ENCODE peak calls at places on chromosomes 16 and 17, in five cellular contexts. One of them, this sample, is unnamed. For H3K36me3, the result is how much of the 10 kb centered on the place peaks cover.

GRCh38 chr16:56107944-56108583 is 83.2 kb upstream of the GNAO1 start:
- DNase-seq in CD4-positive, CD25-positive, alpha-beta regulatory T cell: no peak
- DNase-seq in pancreas: no peak
- DNase-seq in CD8-positive, alpha-beta memory T cell: no peak
- DNase-seq in testis: no peak
- DNase-seq in this sample: no peak

GRCh38 chr17:41551370-41551769 is 20.5 kb downstream of the KRT9 start:
- DNase-seq in CD8-positive, alpha-beta memory T cell: no peak
- DNase-seq in CD4-positive, CD25-positive, alpha-beta regulatory T cell: no peak
- DNase-seq in pancreas: no peak
- DNase-seq in testis: no peak
- DNase-seq in this sample: no peak

GRCh38 chr17:2122641-2123302 is 67.9 kb downstream of the HIC1 start:
- DNase-seq in testis: peak
- DNase-seq in CD8-positive, alpha-beta memory T cell: no peak
- DNase-seq in pancreas: peak
- DNase-seq in CD4-positive, CD25-positive, alpha-beta regulatory T cell: no peak
- DNase-seq in this sample: peak

GRCh38 chr16:27318399-27319256 is 4.9 kb downstream of the IL4R start:
- DNase-seq in testis: no peak
- DNase-seq in CD4-positive, CD25-positive, alpha-beta regulatory T cell: peak
- DNase-seq in pancreas: peak
- DNase-seq in CD8-positive, alpha-beta memory T cell: peak
- DNase-seq in this sample: peak

GRCh38 chr17:17559164-17559563 is 32.3 kb downstream of the PEMT start:
- DNase-seq in pancreas: no peak
- DNase-seq in testis: no peak
- DNase-seq in CD4-positive, CD25-positive, alpha-beta regulatory T cell: no peak
- DNase-seq in CD8-positive, alpha-beta memory T cell: no peak
- DNase-seq in this sample: no peak

GRCh38 chr17:49223517-49224197 is 6.9 kb downstream of the PHOSPHO1 start:
- DNase-seq in CD4-positive, CD25-positive, alpha-beta regulatory T cell: peak
- DNase-seq in CD8-positive, alpha-beta memory T cell: peak
- DNase-seq in pancreas: peak
- DNase-seq in testis: peak
- DNase-seq in this sample: peak

GRCh38 chr17:45170976-45171337 is 9.3 kb downstream of the HEXIM2 start:
- DNase-seq in CD4-positive, CD25-positive, alpha-beta regulatory T cell: no peak
- DNase-seq in pancreas: peak
- DNase-seq in CD8-positive, alpha-beta memory T cell: no peak
- DNase-seq in testis: no peak
- DNase-seq in this sample: peak

GRCh38 chr17:5800646-5801045 is 216.3 kb upstream of the NLRP1 start:
- DNase-seq in CD8-positive, alpha-beta memory T cell: no peak
- DNase-seq in testis: no peak
- DNase-seq in CD4-positive, CD25-positive, alpha-beta regulatory T cell: no peak
- DNase-seq in pancreas: no peak
- DNase-seq in this sample: no peak

GRCh38 chr16:57007050-57007449 is 17.7 kb downstream of the NLRC5 start:
- DNase-seq in CD8-positive, alpha-beta memory T cell: no peak
- DNase-seq in testis: no peak
- DNase-seq in CD4-positive, CD25-positive, alpha-beta regulatory T cell: no peak
- DNase-seq in pancreas: no peak
- DNase-seq in this sample: no peak

GRCh38 chr16:67161595-67162058 is 1.9 kb downstream of the FBXL8 start:
- DNase-seq in CD4-positive, CD25-positive, alpha-beta regulatory T cell: no peak
- DNase-seq in pancreas: peak
- DNase-seq in testis: no peak
- DNase-seq in CD8-positive, alpha-beta memory T cell: no peak
- DNase-seq in this sample: no peak

GRCh38 chr17:46739982-46740381 is 78.5 kb downstream of the WNT3 start:
- DNase-seq in CD4-positive, CD25-positive, alpha-beta regulatory T cell: no peak
- DNase-seq in pancreas: no peak
- DNase-seq in testis: no peak
- DNase-seq in CD8-positive, alpha-beta memory T cell: no peak
- DNase-seq in this sample: no peak

GRCh38 chr16:24257965-24258364 is 1.8 kb downstream of the CACNG3 start:
- DNase-seq in CD8-positive, alpha-beta memory T cell: no peak
- DNase-seq in CD4-positive, CD25-positive, alpha-beta regulatory T cell: no peak
- DNase-seq in pancreas: no peak
- DNase-seq in testis: no peak
- DNase-seq in this sample: no peak

GRCh38 chr16:82229800-82230619 is 60.0 kb upstream of the MPHOSPH6 start:
- DNase-seq in pancreas: peak
- DNase-seq in CD4-positive, CD25-positive, alpha-beta regulatory T cell: peak
- DNase-seq in CD8-positive, alpha-beta memory T cell: peak
- DNase-seq in testis: peak
- DNase-seq in this sample: peak

DNA sequence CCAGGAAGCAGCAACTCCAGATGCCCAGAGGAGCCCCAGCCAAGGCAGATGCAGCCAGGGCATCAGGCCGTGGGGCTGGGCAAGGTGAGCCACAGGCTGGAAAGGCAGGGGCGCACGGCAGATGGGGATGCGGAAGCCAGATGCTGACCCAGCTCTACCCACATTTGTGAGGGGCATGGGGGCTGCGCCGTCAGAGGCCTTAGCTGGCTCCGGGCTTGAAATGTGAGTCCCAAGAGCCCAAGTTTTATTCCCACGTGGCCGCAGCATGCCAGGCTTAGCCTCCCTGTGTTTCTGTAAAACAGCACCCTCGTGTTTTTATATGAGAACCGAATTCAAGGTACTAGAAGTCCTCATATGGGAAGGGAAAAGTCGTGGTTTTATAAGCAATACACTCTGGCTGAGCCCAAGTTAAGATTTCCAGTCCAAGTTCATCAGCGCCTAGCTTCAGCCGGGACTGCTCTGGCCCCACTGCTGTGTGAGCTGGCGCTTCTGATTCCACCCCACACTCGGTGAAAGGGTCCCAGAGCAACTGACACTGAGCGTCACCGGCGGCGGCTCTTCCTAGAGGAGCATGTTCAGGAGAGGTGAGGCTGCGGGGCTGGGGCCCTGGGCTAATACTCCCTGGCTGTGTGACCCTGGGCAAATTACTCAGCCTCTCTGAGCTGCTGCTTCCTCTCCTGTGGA is 6.7 kb upstream of the C16orf95 start:
- DNase-seq in CD4-positive, CD25-positive, alpha-beta regulatory T cell: no peak
- DNase-seq in CD8-positive, alpha-beta memory T cell: peak
- DNase-seq in pancreas: no peak
- DNase-seq in testis: no peak
- DNase-seq in this sample: no peak
- H3K36me3 ChIP-seq in CD4-positive, CD25-positive, alpha-beta regulatory T cell: under half
- H3K36me3 ChIP-seq in CD8-positive, alpha-beta memory T cell: under half
- H3K36me3 ChIP-seq in pancreas: under half
- H3K36me3 ChIP-seq in testis: under half
- H3K36me3 ChIP-seq in this sample: under half

DNA sequence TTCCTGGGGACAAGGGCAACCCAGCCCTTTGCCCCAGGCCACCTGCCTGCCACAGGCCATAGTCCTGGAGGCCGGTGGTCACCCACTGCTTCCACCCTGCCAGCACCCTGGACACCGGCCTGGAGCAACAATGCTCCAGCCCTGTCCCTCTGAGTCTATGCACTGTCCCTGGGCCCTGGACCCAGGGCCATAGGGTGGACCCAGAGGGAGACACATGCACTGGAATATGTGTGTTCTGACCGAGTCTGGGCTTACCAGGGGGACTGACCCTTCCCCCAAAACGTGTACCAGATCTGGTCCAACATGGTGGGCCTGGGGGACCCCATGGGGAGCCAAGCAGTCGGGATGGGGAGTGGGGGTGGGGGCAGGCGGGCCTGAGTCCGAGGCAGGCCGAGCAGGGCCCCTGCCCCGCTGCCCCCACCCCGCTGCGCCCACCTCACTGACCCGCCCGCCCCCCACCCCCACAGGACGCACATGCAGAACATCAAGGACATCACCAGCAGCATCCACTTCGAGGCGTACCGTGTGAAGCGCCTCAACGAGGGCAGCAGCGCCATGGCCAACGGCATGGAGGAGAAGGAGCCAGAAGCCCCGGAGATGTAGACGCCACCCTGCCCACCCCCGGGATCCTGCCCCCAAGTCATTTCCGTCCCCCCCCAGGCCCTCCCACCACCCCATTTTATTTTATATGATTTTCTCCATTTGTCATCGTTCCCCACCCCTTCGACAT is 357.5 kb downstream of the SEC14L1 start:
- DNase-seq in CD4-positive, CD25-positive, alpha-beta regulatory T cell: no peak
- DNase-seq in CD8-positive, alpha-beta memory T cell: no peak
- DNase-seq in testis: peak
- DNase-seq in pancreas: peak
- DNase-seq in this sample: no peak
- H3K36me3 ChIP-seq in CD4-positive, CD25-positive, alpha-beta regulatory T cell: under half
- H3K36me3 ChIP-seq in CD8-positive, alpha-beta memory T cell: under half
- H3K36me3 ChIP-seq in testis: under half
- H3K36me3 ChIP-seq in pancreas: under half
- H3K36me3 ChIP-seq in this sample: half or more

GRCh38 chr16:31042866-31043265 is 9.5 kb downstream of the STX4 start:
- DNase-seq in CD8-positive, alpha-beta memory T cell: no peak
- DNase-seq in CD4-positive, CD25-positive, alpha-beta regulatory T cell: no peak
- DNase-seq in testis: no peak
- DNase-seq in pancreas: no peak
- DNase-seq in this sample: no peak
- H3K36me3 ChIP-seq in CD8-positive, alpha-beta memory T cell: under half
- H3K36me3 ChIP-seq in CD4-positive, CD25-positive, alpha-beta regulatory T cell: under half
- H3K36me3 ChIP-seq in testis: under half
- H3K36me3 ChIP-seq in pancreas: under half
- H3K36me3 ChIP-seq in this sample: under half

DNA sequence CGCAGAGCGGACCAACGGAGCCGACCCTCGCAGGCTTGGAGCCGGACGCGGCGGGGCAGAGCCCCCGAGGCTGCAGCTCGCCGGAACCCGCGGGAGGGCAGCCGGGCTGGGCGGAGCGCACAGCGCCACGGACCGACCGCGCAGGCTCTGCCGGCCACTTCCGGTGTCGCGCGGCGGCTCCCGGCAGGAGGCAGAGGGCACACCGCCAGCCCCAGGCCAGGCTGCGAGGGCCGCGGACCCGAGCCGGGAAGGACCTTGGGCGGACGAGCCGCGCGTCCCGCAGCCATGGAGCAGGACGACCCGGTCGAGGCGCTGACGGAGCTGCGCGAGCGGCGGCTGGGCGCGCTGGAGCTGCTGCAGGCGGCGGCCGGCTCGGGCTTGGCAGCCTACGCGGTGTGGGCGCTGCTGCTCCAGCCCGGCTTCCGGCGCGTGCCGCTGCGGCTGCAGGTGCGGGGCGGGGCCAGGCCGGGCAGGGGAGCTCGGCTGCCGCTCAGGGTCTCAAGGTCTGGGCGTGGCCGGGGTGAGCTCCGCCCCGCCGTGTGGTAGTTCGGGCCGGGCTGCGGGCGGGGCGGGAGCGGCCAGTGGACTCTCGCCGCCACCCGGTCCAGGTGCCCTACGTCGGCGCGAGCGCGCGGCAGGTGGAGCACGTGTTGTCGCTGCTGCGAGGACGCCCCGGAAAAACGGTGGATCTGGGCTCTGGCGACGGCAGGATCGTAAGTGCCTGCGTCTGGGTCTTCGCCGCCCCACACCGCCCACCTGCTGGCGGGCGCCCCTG is at the start of gene ANTKMT:
- DNase-seq in pancreas: peak
- DNase-seq in CD8-positive, alpha-beta memory T cell: peak
- DNase-seq in testis: peak
- DNase-seq in CD4-positive, CD25-positive, alpha-beta regulatory T cell: peak
- DNase-seq in this sample: peak
- H3K36me3 ChIP-seq in pancreas: under half
- H3K36me3 ChIP-seq in CD8-positive, alpha-beta memory T cell: under half
- H3K36me3 ChIP-seq in testis: under half
- H3K36me3 ChIP-seq in CD4-positive, CD25-positive, alpha-beta regulatory T cell: under half
- H3K36me3 ChIP-seq in this sample: under half